ENCODE peak calls at places on chromosomes 7 and 10, in ten cellular contexts. V is ELR; Q is mesendoderm; O is activated naive CD4-positive, alpha-beta T cell; W is globus pallidus; H is fibroblast of the aortic adventitia; D is activated CD4-positive, alpha-beta T cell treated with anti-CD3 and anti-CD28 coated beads for 48 hours; N is stimulated activated CD4-positive, alpha-beta T cell treated with anti-CD3 and anti-CD28 coated beads, Interleukin-2, amount 100 ng/mL, for 24 hours; F is AG09309; C is memory B cell. P is an unnamed sample.

GRCh38 chr7:127865466-127865865 is 165.8 kb downstream of the LRRC4 start:
- DNase-seq in V (peak; percentile 71), Q (peak; percentile 37), O (no peak), W (no peak), H (peak; percentile 50), D (no peak), N (no peak), F (peak; percentile 42), C (no peak), P (no peak)

GRCh38 chr7:2542924-2543871 is 12.1 kb downstream of the BRAT1 start:
- DNase-seq in V (no peak), Q (no peak), O (no peak), W (no peak), H (no peak), D (no peak), N (no peak), F (no peak), C (no peak), P (no peak)

GRCh38 chr7:44581426-44581906 is 565 bp downstream of the TMED4 start:
- DNase-seq in V (peak; percentile 29), Q (peak; percentile 22), O (no peak), W (no peak), H (no peak), D (peak; percentile 64), N (peak; percentile 50), F (no peak), C (no peak), P (peak; percentile 37)

GRCh38 chr7:115230882-115231508 is 309.1 kb downstream of the MDFIC start:
- DNase-seq in V (peak; percentile 95), Q (peak; percentile 88), O (no peak), W (no peak), H (peak; percentile 94), D (no peak), N (no peak), F (peak; percentile 86), C (no peak), P (no peak)

GRCh38 chr7:5559586-5559985 is 136.0 kb upstream of the TNRC18 start:
- DNase-seq in V (no peak), Q (no peak), O (no peak), W (no peak), H (no peak), D (no peak), N (no peak), F (no peak), C (no peak), P (no peak)

GRCh38 chr7:5646846-5647245 is 134.6 kb downstream of the RNF216 start:
- DNase-seq in V (no peak), Q (peak; percentile 53), O (no peak), W (no peak), H (peak; percentile 77), D (no peak), N (no peak), F (peak; percentile 44), C (no peak), P (no peak)

GRCh38 chr7:40827217-40828085 is 692.6 kb downstream of the SUGCT start:
- DNase-seq in V (peak; percentile 24), Q (peak; percentile 11), O (no peak), W (no peak), H (peak; percentile 34), D (no peak), N (no peak), F (peak; percentile 77), C (no peak), P (no peak)

GRCh38 chr10:33553951-33554571 is 219.6 kb upstream of the NRP1 start:
- DNase-seq in V (no peak), Q (no peak), O (no peak), W (no peak), H (no peak), D (no peak), N (no peak), F (no peak), C (no peak), P (no peak)

GRCh38 chr10:134743-135600 is at the start of gene ZMYND11:
- DNase-seq in V (peak; percentile 66), Q (peak; percentile 61), O (peak; percentile 27), W (peak; percentile 73), H (peak; percentile 39), D (peak; percentile 68), N (peak; percentile 65), F (no peak), C (no peak), P (peak; percentile 36)

GRCh38 chr10:132293416-132294195 is 14.1 kb downstream of the STK32C start:
- DNase-seq in V (no peak), Q (peak; percentile 27), O (no peak), W (peak; percentile 47), H (no peak), D (no peak), N (no peak), F (no peak), C (no peak), P (no peak)

GRCh38 chr10:92238062-92238585 is 52.8 kb downstream of the CPEB3 start:
- DNase-seq in V (no peak), Q (no peak), O (no peak), W (peak; percentile 36), H (no peak), D (no peak), N (no peak), F (no peak), C (no peak), P (no peak)

GRCh38 chr10:70508912-70509366 is 30.4 kb downstream of the PALD1 start:
- DNase-seq in V (peak; percentile 8), Q (peak; percentile 43), O (no peak), W (peak; percentile 58), H (peak; percentile 22), D (no peak), N (no peak), F (no peak), C (no peak), P (no peak)

GRCh38 chr10:6023661-6024333 is 38.4 kb downstream of the IL2RA start:
- DNase-seq in V (peak; percentile 45), Q (no peak), O (no peak), W (peak; percentile 22), H (no peak), D (no peak), N (no peak), F (no peak), C (no peak), P (no peak)

GRCh38 chr10:104255244-104255981 is 721 bp downstream of the GSTO1 start:
- DNase-seq in V (peak; percentile 94), Q (peak; percentile 26), O (no peak), W (peak; percentile 68), H (peak; percentile 62), D (no peak), N (no peak), F (no peak), C (no peak), P (no peak)

GRCh38 chr7:133705596-133705995 is 421.5 kb upstream of the LRGUK start:
- DNase-seq in V (peak; percentile 94), Q (no peak), O (no peak), W (no peak), H (peak; percentile 76), D (no peak), N (no peak), F (peak; percentile 52), C (no peak), P (no peak)

GRCh38 chr10:75238182-75239180 is 2.7 kb upstream of the COMTD1 start:
- DNase-seq in V (no peak), Q (peak; percentile 43), O (no peak), W (no peak), H (no peak), D (no peak), N (no peak), F (no peak), C (no peak), P (no peak)